ENCODE peak calls at places on chromosomes 13 and 19, in six cellular contexts. One of them, this sample, is unnamed.

GRCh38 chr13:99873832-99874430 is 97.6 kb downstream of the ZIC5 start:
- DNase-seq in activated CD4-positive, alpha-beta T cell treated with anti-CD3 and anti-CD28 coated beads for 1 hour: no peak
- DNase-seq in mucosa of descending colon: no peak
- DNase-seq in nephron progenitor cell: no peak
- DNase-seq in neural progenitor cell: no peak
- DNase-seq in ecto neural progenitor cell: no peak
- DNase-seq in this sample: no peak

GRCh38 chr19:3453840-3454239 is 26.5 kb downstream of the SMIM24 start:
- DNase-seq in activated CD4-positive, alpha-beta T cell treated with anti-CD3 and anti-CD28 coated beads for 1 hour: no peak
- DNase-seq in mucosa of descending colon: no peak
- DNase-seq in nephron progenitor cell: no peak
- DNase-seq in neural progenitor cell: no peak
- DNase-seq in ecto neural progenitor cell: no peak
- DNase-seq in this sample: no peak

GRCh38 chr19:35872180-35872579 is 3.8 kb downstream of the APLP1 start:
- DNase-seq in activated CD4-positive, alpha-beta T cell treated with anti-CD3 and anti-CD28 coated beads for 1 hour: no peak
- DNase-seq in mucosa of descending colon: no peak
- DNase-seq in nephron progenitor cell: no peak
- DNase-seq in neural progenitor cell: no peak
- DNase-seq in ecto neural progenitor cell: no peak
- DNase-seq in this sample: no peak

GRCh38 chr19:31461814-31462539 is 112.7 kb upstream of the TSHZ3 start:
- DNase-seq in activated CD4-positive, alpha-beta T cell treated with anti-CD3 and anti-CD28 coated beads for 1 hour: no peak
- DNase-seq in mucosa of descending colon: no peak
- DNase-seq in nephron progenitor cell: no peak
- DNase-seq in neural progenitor cell: no peak
- DNase-seq in ecto neural progenitor cell: no peak
- DNase-seq in this sample: no peak

GRCh38 chr19:525857-526419 is 5.6 kb upstream of the CDC34 start:
- DNase-seq in activated CD4-positive, alpha-beta T cell treated with anti-CD3 and anti-CD28 coated beads for 1 hour: no peak
- DNase-seq in mucosa of descending colon: no peak
- DNase-seq in nephron progenitor cell: no peak
- DNase-seq in neural progenitor cell: no peak
- DNase-seq in ecto neural progenitor cell: no peak
- DNase-seq in this sample: no peak

GRCh38 chr13:113437408-113438010 is 15.8 kb downstream of the ADPRHL1 start:
- DNase-seq in activated CD4-positive, alpha-beta T cell treated with anti-CD3 and anti-CD28 coated beads for 1 hour: no peak
- DNase-seq in mucosa of descending colon: no peak
- DNase-seq in nephron progenitor cell: no peak
- DNase-seq in neural progenitor cell: no peak
- DNase-seq in ecto neural progenitor cell: no peak
- DNase-seq in this sample: no peak

GRCh38 chr19:7149956-7150705 is 80.6 kb downstream of the ZNF557 start:
- DNase-seq in activated CD4-positive, alpha-beta T cell treated with anti-CD3 and anti-CD28 coated beads for 1 hour: no peak
- DNase-seq in mucosa of descending colon: no peak
- DNase-seq in nephron progenitor cell: no peak
- DNase-seq in neural progenitor cell: no peak
- DNase-seq in ecto neural progenitor cell: no peak
- DNase-seq in this sample: no peak

GRCh38 chr13:29369060-29369743 is 226.3 kb downstream of the SLC7A1 start:
- DNase-seq in activated CD4-positive, alpha-beta T cell treated with anti-CD3 and anti-CD28 coated beads for 1 hour: no peak
- DNase-seq in mucosa of descending colon: no peak
- DNase-seq in nephron progenitor cell: peak
- DNase-seq in neural progenitor cell: peak
- DNase-seq in ecto neural progenitor cell: no peak
- DNase-seq in this sample: no peak

GRCh38 chr19:31761281-31761913 is 412.2 kb upstream of the TSHZ3 start:
- DNase-seq in activated CD4-positive, alpha-beta T cell treated with anti-CD3 and anti-CD28 coated beads for 1 hour: no peak
- DNase-seq in mucosa of descending colon: no peak
- DNase-seq in nephron progenitor cell: no peak
- DNase-seq in neural progenitor cell: peak
- DNase-seq in ecto neural progenitor cell: no peak
- DNase-seq in this sample: no peak

GRCh38 chr13:100610399-100611347 is 22.1 kb upstream of the GGACT start:
- DNase-seq in activated CD4-positive, alpha-beta T cell treated with anti-CD3 and anti-CD28 coated beads for 1 hour: no peak
- DNase-seq in mucosa of descending colon: no peak
- DNase-seq in nephron progenitor cell: no peak
- DNase-seq in neural progenitor cell: no peak
- DNase-seq in ecto neural progenitor cell: no peak
- DNase-seq in this sample: no peak

GRCh38 chr13:73337511-73337910 is 278.7 kb downstream of the KLF5 start:
- DNase-seq in activated CD4-positive, alpha-beta T cell treated with anti-CD3 and anti-CD28 coated beads for 1 hour: no peak
- DNase-seq in mucosa of descending colon: no peak
- DNase-seq in nephron progenitor cell: no peak
- DNase-seq in neural progenitor cell: no peak
- DNase-seq in ecto neural progenitor cell: no peak
- DNase-seq in this sample: no peak

GRCh38 chr19:50830266-50831025 is 2.9 kb downstream of the KLK15 start:
- DNase-seq in activated CD4-positive, alpha-beta T cell treated with anti-CD3 and anti-CD28 coated beads for 1 hour: no peak
- DNase-seq in mucosa of descending colon: no peak
- DNase-seq in nephron progenitor cell: no peak
- DNase-seq in neural progenitor cell: no peak
- DNase-seq in ecto neural progenitor cell: no peak
- DNase-seq in this sample: no peak

GRCh38 chr13:46211116-46211515 is 612 bp upstream of the LRRC63 start:
- DNase-seq in activated CD4-positive, alpha-beta T cell treated with anti-CD3 and anti-CD28 coated beads for 1 hour: no peak
- DNase-seq in mucosa of descending colon: peak
- DNase-seq in nephron progenitor cell: no peak
- DNase-seq in neural progenitor cell: no peak
- DNase-seq in ecto neural progenitor cell: no peak
- DNase-seq in this sample: no peak

GRCh38 chr13:40060318-40061007 is 405.0 kb downstream of the COG6 start:
- DNase-seq in activated CD4-positive, alpha-beta T cell treated with anti-CD3 and anti-CD28 coated beads for 1 hour: no peak
- DNase-seq in mucosa of descending colon: no peak
- DNase-seq in nephron progenitor cell: no peak
- DNase-seq in neural progenitor cell: no peak
- DNase-seq in ecto neural progenitor cell: no peak
- DNase-seq in this sample: no peak

GRCh38 chr19:34335914-34336313 is 29.1 kb upstream of the GPI start:
- DNase-seq in activated CD4-positive, alpha-beta T cell treated with anti-CD3 and anti-CD28 coated beads for 1 hour: no peak
- DNase-seq in mucosa of descending colon: no peak
- DNase-seq in nephron progenitor cell: no peak
- DNase-seq in neural progenitor cell: no peak
- DNase-seq in ecto neural progenitor cell: no peak
- DNase-seq in this sample: no peak

GRCh38 chr13:43132228-43132627 is 108.8 kb downstream of the DNAJC15 start:
- DNase-seq in activated CD4-positive, alpha-beta T cell treated with anti-CD3 and anti-CD28 coated beads for 1 hour: no peak
- DNase-seq in mucosa of descending colon: peak
- DNase-seq in nephron progenitor cell: no peak
- DNase-seq in neural progenitor cell: peak
- DNase-seq in ecto neural progenitor cell: peak
- DNase-seq in this sample: no peak

GRCh38 chr19:10762656-10763055 is 44.8 kb downstream of the DNM2 start:
- DNase-seq in activated CD4-positive, alpha-beta T cell treated with anti-CD3 and anti-CD28 coated beads for 1 hour: no peak
- DNase-seq in mucosa of descending colon: peak
- DNase-seq in nephron progenitor cell: no peak
- DNase-seq in neural progenitor cell: no peak
- DNase-seq in ecto neural progenitor cell: no peak
- DNase-seq in this sample: no peak

GRCh38 chr19:17248011-17248776 is 2.5 kb upstream of the NR2F6 start:
- DNase-seq in activated CD4-positive, alpha-beta T cell treated with anti-CD3 and anti-CD28 coated beads for 1 hour: no peak
- DNase-seq in mucosa of descending colon: peak
- DNase-seq in nephron progenitor cell: peak
- DNase-seq in neural progenitor cell: peak
- DNase-seq in ecto neural progenitor cell: peak
- DNase-seq in this sample: no peak

GRCh38 chr13:49400755-49401659 is 42.9 kb downstream of the CAB39L start:
- DNase-seq in activated CD4-positive, alpha-beta T cell treated with anti-CD3 and anti-CD28 coated beads for 1 hour: no peak
- DNase-seq in mucosa of descending colon: peak
- DNase-seq in nephron progenitor cell: no peak
- DNase-seq in neural progenitor cell: peak
- DNase-seq in ecto neural progenitor cell: no peak
- DNase-seq in this sample: no peak

GRCh38 chr19:11377237-11377636 is 2.8 kb downstream of the SWSAP1 start:
- DNase-seq in activated CD4-positive, alpha-beta T cell treated with anti-CD3 and anti-CD28 coated beads for 1 hour: no peak
- DNase-seq in mucosa of descending colon: no peak
- DNase-seq in nephron progenitor cell: no peak
- DNase-seq in neural progenitor cell: no peak
- DNase-seq in ecto neural progenitor cell: no peak
- DNase-seq in this sample: no peak

GRCh38 chr19:51514866-51515481 is 13.4 kb upstream of the SIGLEC12 start:
- DNase-seq in activated CD4-positive, alpha-beta T cell treated with anti-CD3 and anti-CD28 coated beads for 1 hour: no peak
- DNase-seq in mucosa of descending colon: peak
- DNase-seq in nephron progenitor cell: peak
- DNase-seq in neural progenitor cell: peak
- DNase-seq in ecto neural progenitor cell: no peak
- DNase-seq in this sample: peak

GRCh38 chr19:1674293-1674679 is 21.9 kb upstream of the TCF3 start:
- DNase-seq in activated CD4-positive, alpha-beta T cell treated with anti-CD3 and anti-CD28 coated beads for 1 hour: no peak
- DNase-seq in mucosa of descending colon: no peak
- DNase-seq in nephron progenitor cell: peak
- DNase-seq in neural progenitor cell: no peak
- DNase-seq in ecto neural progenitor cell: no peak
- DNase-seq in this sample: no peak

This sample was measured in smooth muscle cell of the brain vasculature.